ENCODE peak calls at places on chromosomes 16 and 17, in nine cellular contexts. R, M, P, A, E, W, I, Q and F are unnamed samples.

GRCh38 chr17:47844230-47844629 is 3.2 kb upstream of the SCRN2 start:
- DNase-seq in W (no peak), Q (no peak), E (peak), P (no peak), A (no peak), I (no peak), M (no peak), R (no peak), F (no peak)

GRCh38 chr17:17476865-17477467 is at the start of gene MED9:
- DNase-seq in R (peak), Q (peak), P (peak), E (peak), A (peak), M (peak), W (peak), I (peak), F (peak)

GRCh38 chr17:57943140-57943539 is 12.1 kb downstream of the CUEDC1 start:
- DNase-seq in P (no peak), Q (no peak), A (no peak), R (peak), M (no peak), E (peak), I (no peak), W (no peak), F (no peak)

GRCh38 chr16:20734056-20734455 is 7.6 kb downstream of the THUMPD1 start:
- DNase-seq in Q (no peak), W (no peak), P (no peak), R (no peak), M (no peak), A (no peak), I (no peak), E (no peak), F (no peak)

GRCh38 chr17:55903028-55903690 is 152.3 kb downstream of the PCTP start:
- DNase-seq in Q (no peak), P (no peak), E (no peak), R (no peak), A (no peak), M (no peak), I (no peak), W (no peak), F (no peak)

GRCh38 chr17:74270333-74270732 is 3.7 kb upstream of the DNAI2 start:
- DNase-seq in M (no peak), P (no peak), I (no peak), Q (no peak), E (no peak), A (no peak), R (no peak), W (no peak), F (no peak)

GRCh38 chr17:67434061-67434525 is 57.0 kb downstream of the PITPNC1 start:
- DNase-seq in M (peak), R (no peak), A (peak), E (no peak), P (peak), I (no peak), W (peak), Q (no peak), F (peak)

GRCh38 chr17:58338907-58339774 is 10.5 kb upstream of the TSPOAP1 start:
- DNase-seq in W (no peak), I (peak), Q (peak), E (peak), R (peak), M (peak), P (peak), A (peak), F (peak)

GRCh38 chr17:33940769-33941168 is 314.3 kb upstream of the CCL2 start:
- DNase-seq in E (no peak), Q (no peak), I (no peak), W (no peak), A (no peak), M (no peak), P (no peak), R (no peak), F (no peak)

GRCh38 chr16:76676356-76676755 is 399.2 kb downstream of the CNTNAP4 start:
- DNase-seq in W (no peak), I (no peak), Q (no peak), M (no peak), A (no peak), R (peak), P (no peak), E (no peak), F (no peak)

GRCh38 chr17:49510059-49510719 is 15.1 kb downstream of the NGFR start:
- DNase-seq in R (no peak), W (no peak), I (no peak), M (no peak), Q (no peak), A (no peak), P (no peak), E (no peak), F (no peak)

GRCh38 chr16:177394-177822 is 928 bp downstream of the HBA1 start:
- DNase-seq in R (no peak), A (no peak), E (no peak), I (no peak), M (no peak), Q (no peak), W (no peak), P (no peak), F (no peak)

GRCh38 chr16:87757841-87758426 is 7.9 kb downstream of the KLHDC4 start:
- DNase-seq in W (no peak), M (no peak), E (peak), R (peak), P (no peak), I (no peak), A (no peak), Q (no peak), F (no peak)

GRCh38 chr16:10178079-10178478 is 4.1 kb downstream of the GRIN2A start:
- DNase-seq in Q (no peak), R (peak), M (no peak), P (no peak), A (no peak), E (no peak), W (no peak), I (no peak), F (no peak)

GRCh38 chr17:65182233-65182632 is 45.1 kb downstream of the RGS9 start:
- DNase-seq in Q (no peak), E (no peak), M (no peak), A (peak), R (no peak), I (no peak), W (no peak), P (no peak), F (no peak)

GRCh38 chr16:12329246-12329995 is 352.9 kb downstream of the SNX29 start:
- DNase-seq in E (no peak), M (no peak), P (no peak), Q (no peak), R (no peak), W (no peak), A (no peak), I (no peak), F (no peak)

GRCh38 chr17:56679148-56679766 is 85.8 kb downstream of the NOG start:
- DNase-seq in Q (peak), I (no peak), W (no peak), M (no peak), E (peak), A (no peak), R (peak), P (no peak), F (no peak)

GRCh38 chr17:68326681-68327080 is 35.4 kb downstream of the ARSG start:
- DNase-seq in E (peak), P (no peak), I (no peak), A (peak), R (no peak), M (no peak), Q (no peak), W (no peak), F (no peak)

GRCh38 chr17:15036238-15036637 is 228.9 kb downstream of the PMP22 start:
- DNase-seq in A (no peak), R (no peak), Q (no peak), I (no peak), E (no peak), P (no peak), M (no peak), W (no peak), F (no peak)

GRCh38 chr17:50684288-50684611 is 23.5 kb downstream of the ANKRD40 start:
- DNase-seq in E (no peak), M (no peak), R (no peak), P (no peak), I (no peak), W (no peak), A (no peak), Q (no peak), F (no peak)

GRCh38 chr16:86375841-86376240 is 134.5 kb upstream of the FOXF1 start:
- DNase-seq in I (no peak), M (no peak), W (no peak), E (no peak), R (no peak), A (no peak), Q (no peak), P (no peak), F (no peak)

GRCh38 chr16:67238806-67239470 is 8.3 kb downstream of the FHOD1 start:
- DNase-seq in W (no peak), A (no peak), P (no peak), R (no peak), M (no peak), E (no peak), I (peak), Q (no peak), F (no peak)

GRCh38 chr16:963913-964695 is 6.7 kb downstream of the LMF1 start:
- DNase-seq in M (no peak), Q (no peak), I (no peak), P (no peak), E (peak), A (no peak), W (no peak), R (no peak), F (peak)

GRCh38 chr17:37699285-37699973 is 45.4 kb downstream of the HNF1B start:
- DNase-seq in I (no peak), A (no peak), E (no peak), Q (no peak), M (no peak), W (no peak), P (no peak), R (no peak), F (peak)

GRCh38 chr16:19909750-19910322 is 25.2 kb upstream of the GPRC5B start:
- DNase-seq in W (no peak), M (no peak), P (no peak), I (no peak), A (no peak), E (no peak), Q (no peak), R (no peak), F (no peak)

GRCh38 chr16:71431991-71432390 is 9.9 kb downstream of the TLE7 start:
- DNase-seq in P (no peak), M (no peak), A (no peak), R (no peak), Q (no peak), I (no peak), W (no peak), E (no peak), F (no peak)

GRCh38 chr17:65156835-65157565 is 19.8 kb downstream of the RGS9 start:
- DNase-seq in I (peak), M (no peak), Q (no peak), E (no peak), W (no peak), A (no peak), R (no peak), P (no peak), F (peak)

GRCh38 chr16:35176449-35176848 is 1717.0 kb downstream of the TP53TG3F start:
- DNase-seq in M (no peak), R (no peak), E (no peak), A (no peak), W (no peak), I (peak), P (no peak), Q (no peak), F (no peak)

GRCh38 chr17:78226752-78227454 is 4.5 kb upstream of the TMEM235 start:
- DNase-seq in R (peak), W (no peak), A (no peak), Q (no peak), I (peak), E (no peak), M (no peak), P (no peak), F (peak)

GRCh38 chr17:80845863-80846671 is 145.6 kb upstream of the CHMP6 start:
- DNase-seq in M (no peak), A (no peak), W (no peak), Q (no peak), R (no peak), E (no peak), I (no peak), P (no peak), F (peak)

GRCh38 chr17:48054238-48055185 is 6.4 kb downstream of the NFE2L1 start:
- DNase-seq in Q (peak), P (no peak), I (peak), E (peak), M (no peak), A (no peak), R (peak), W (no peak), F (peak)

GRCh38 chr17:82281076-82281475 is 7.6 kb upstream of the CSNK1D start:
- DNase-seq in R (no peak), P (no peak), A (no peak), W (no peak), Q (no peak), E (no peak), I (no peak), M (no peak), F (no peak)